ENCODE peak calls at places on chromosomes 2 and 18, in nine cellular contexts. One of them, this sample, is unnamed.

GRCh38 chr2:54560146-54560881 is 104.2 kb downstream of the SPTBN1 start:
- DNase-seq in fibroblast of pulmonary artery: peak
- DNase-seq in sigmoid colon: peak
- DNase-seq in fibroblast of lung: peak
- DNase-seq in GM10248: peak
- DNase-seq in choroid plexus epithelial cell: peak
- DNase-seq in GM23338: peak
- DNase-seq in endothelial cell: peak
- DNase-seq in pancreas: no peak
- DNase-seq in this sample: peak

GRCh38 chr18:73945130-73945792 is 202.4 kb downstream of the FBXO15 start:
- DNase-seq in endothelial cell: no peak
- DNase-seq in choroid plexus epithelial cell: no peak
- DNase-seq in GM23338: no peak
- DNase-seq in pancreas: no peak
- DNase-seq in GM10248: no peak
- DNase-seq in fibroblast of lung: peak
- DNase-seq in fibroblast of pulmonary artery: no peak
- DNase-seq in sigmoid colon: no peak
- DNase-seq in this sample: no peak

GRCh38 chr2:201507725-201508124 is 56.2 kb downstream of the STRADB start:
- DNase-seq in fibroblast of pulmonary artery: no peak
- DNase-seq in GM23338: no peak
- DNase-seq in endothelial cell: no peak
- DNase-seq in GM10248: no peak
- DNase-seq in pancreas: no peak
- DNase-seq in sigmoid colon: no peak
- DNase-seq in fibroblast of lung: no peak
- DNase-seq in choroid plexus epithelial cell: no peak
- DNase-seq in this sample: no peak

GRCh38 chr2:85790032-85790431 is 36.2 kb downstream of the ATOH8 start:
- DNase-seq in endothelial cell: no peak
- DNase-seq in choroid plexus epithelial cell: no peak
- DNase-seq in GM10248: no peak
- DNase-seq in fibroblast of pulmonary artery: no peak
- DNase-seq in GM23338: no peak
- DNase-seq in sigmoid colon: peak
- DNase-seq in fibroblast of lung: no peak
- DNase-seq in pancreas: no peak
- DNase-seq in this sample: no peak

GRCh38 chr18:9653390-9653789 is 39.0 kb upstream of the PPP4R1 start:
- DNase-seq in fibroblast of lung: no peak
- DNase-seq in sigmoid colon: peak
- DNase-seq in fibroblast of pulmonary artery: no peak
- DNase-seq in endothelial cell: no peak
- DNase-seq in GM23338: no peak
- DNase-seq in choroid plexus epithelial cell: peak
- DNase-seq in GM10248: no peak
- DNase-seq in pancreas: peak
- DNase-seq in this sample: no peak

GRCh38 chr2:28511871-28512606 is 16.2 kb downstream of the PLB1 start:
- DNase-seq in choroid plexus epithelial cell: no peak
- DNase-seq in fibroblast of lung: no peak
- DNase-seq in fibroblast of pulmonary artery: no peak
- DNase-seq in GM23338: no peak
- DNase-seq in pancreas: no peak
- DNase-seq in sigmoid colon: no peak
- DNase-seq in GM10248: no peak
- DNase-seq in endothelial cell: no peak
- DNase-seq in this sample: no peak

GRCh38 chr2:200477667-200478121 is 32.2 kb downstream of the KCTD18 start:
- DNase-seq in GM10248: no peak
- DNase-seq in sigmoid colon: peak
- DNase-seq in pancreas: no peak
- DNase-seq in fibroblast of pulmonary artery: peak
- DNase-seq in endothelial cell: no peak
- DNase-seq in fibroblast of lung: no peak
- DNase-seq in choroid plexus epithelial cell: no peak
- DNase-seq in GM23338: no peak
- DNase-seq in this sample: no peak

GRCh38 chr18:8548186-8548585 is 61.1 kb upstream of the RAB12 start:
- DNase-seq in GM10248: no peak
- DNase-seq in fibroblast of pulmonary artery: peak
- DNase-seq in GM23338: no peak
- DNase-seq in sigmoid colon: no peak
- DNase-seq in pancreas: no peak
- DNase-seq in choroid plexus epithelial cell: peak
- DNase-seq in endothelial cell: no peak
- DNase-seq in fibroblast of lung: peak
- DNase-seq in this sample: peak

GRCh38 chr18:37381554-37381953 is 184.0 kb downstream of the CELF4 start:
- DNase-seq in sigmoid colon: no peak
- DNase-seq in fibroblast of lung: no peak
- DNase-seq in endothelial cell: no peak
- DNase-seq in fibroblast of pulmonary artery: no peak
- DNase-seq in pancreas: no peak
- DNase-seq in GM10248: no peak
- DNase-seq in GM23338: peak
- DNase-seq in choroid plexus epithelial cell: no peak
- DNase-seq in this sample: no peak

GRCh38 chr2:84924173-84925106 is 19.0 kb downstream of the TMSB10 start:
- DNase-seq in fibroblast of lung: peak
- DNase-seq in sigmoid colon: peak
- DNase-seq in pancreas: no peak
- DNase-seq in GM23338: peak
- DNase-seq in fibroblast of pulmonary artery: peak
- DNase-seq in endothelial cell: peak
- DNase-seq in choroid plexus epithelial cell: peak
- DNase-seq in GM10248: no peak
- DNase-seq in this sample: peak

GRCh38 chr2:185700883-185701282 is 37.7 kb upstream of the FSIP2 start:
- DNase-seq in choroid plexus epithelial cell: no peak
- DNase-seq in pancreas: no peak
- DNase-seq in GM23338: peak
- DNase-seq in sigmoid colon: no peak
- DNase-seq in fibroblast of pulmonary artery: no peak
- DNase-seq in endothelial cell: no peak
- DNase-seq in GM10248: no peak
- DNase-seq in fibroblast of lung: no peak
- DNase-seq in this sample: no peak

GRCh38 chr2:100289020-100289419 is 33.3 kb downstream of the LONRF2 start:
- DNase-seq in endothelial cell: no peak
- DNase-seq in pancreas: no peak
- DNase-seq in sigmoid colon: no peak
- DNase-seq in choroid plexus epithelial cell: no peak
- DNase-seq in GM23338: no peak
- DNase-seq in fibroblast of lung: peak
- DNase-seq in GM10248: no peak
- DNase-seq in fibroblast of pulmonary artery: no peak
- DNase-seq in this sample: no peak

GRCh38 chr18:27787543-27787942 is 389.4 kb downstream of the CDH2 start:
- DNase-seq in GM23338: no peak
- DNase-seq in pancreas: no peak
- DNase-seq in GM10248: no peak
- DNase-seq in choroid plexus epithelial cell: no peak
- DNase-seq in sigmoid colon: no peak
- DNase-seq in fibroblast of lung: no peak
- DNase-seq in endothelial cell: no peak
- DNase-seq in fibroblast of pulmonary artery: no peak
- DNase-seq in this sample: no peak

GRCh38 chr2:233012301-233012971 is 620 bp downstream of the NGEF start:
- DNase-seq in choroid plexus epithelial cell: no peak
- DNase-seq in sigmoid colon: no peak
- DNase-seq in fibroblast of pulmonary artery: no peak
- DNase-seq in pancreas: no peak
- DNase-seq in fibroblast of lung: no peak
- DNase-seq in GM10248: no peak
- DNase-seq in endothelial cell: no peak
- DNase-seq in GM23338: no peak
- DNase-seq in this sample: no peak

GRCh38 chr2:23386422-23387220 is 1.6 kb downstream of the KLHL29 start:
- DNase-seq in fibroblast of lung: peak
- DNase-seq in fibroblast of pulmonary artery: peak
- DNase-seq in choroid plexus epithelial cell: peak
- DNase-seq in sigmoid colon: peak
- DNase-seq in GM23338: peak
- DNase-seq in endothelial cell: peak
- DNase-seq in pancreas: peak
- DNase-seq in GM10248: peak
- DNase-seq in this sample: no peak

GRCh38 chr2:177606636-177607035 is 214.1 kb downstream of the AGPS start:
- DNase-seq in GM10248: no peak
- DNase-seq in pancreas: no peak
- DNase-seq in choroid plexus epithelial cell: peak
- DNase-seq in endothelial cell: no peak
- DNase-seq in fibroblast of pulmonary artery: no peak
- DNase-seq in GM23338: peak
- DNase-seq in fibroblast of lung: peak
- DNase-seq in sigmoid colon: no peak
- DNase-seq in this sample: peak

GRCh38 chr2:225270861-225271260 is 128.6 kb upstream of the NYAP2 start:
- DNase-seq in endothelial cell: no peak
- DNase-seq in GM10248: peak
- DNase-seq in fibroblast of pulmonary artery: peak
- DNase-seq in sigmoid colon: no peak
- DNase-seq in GM23338: peak
- DNase-seq in fibroblast of lung: peak
- DNase-seq in choroid plexus epithelial cell: peak
- DNase-seq in pancreas: no peak
- DNase-seq in this sample: peak

DNA sequence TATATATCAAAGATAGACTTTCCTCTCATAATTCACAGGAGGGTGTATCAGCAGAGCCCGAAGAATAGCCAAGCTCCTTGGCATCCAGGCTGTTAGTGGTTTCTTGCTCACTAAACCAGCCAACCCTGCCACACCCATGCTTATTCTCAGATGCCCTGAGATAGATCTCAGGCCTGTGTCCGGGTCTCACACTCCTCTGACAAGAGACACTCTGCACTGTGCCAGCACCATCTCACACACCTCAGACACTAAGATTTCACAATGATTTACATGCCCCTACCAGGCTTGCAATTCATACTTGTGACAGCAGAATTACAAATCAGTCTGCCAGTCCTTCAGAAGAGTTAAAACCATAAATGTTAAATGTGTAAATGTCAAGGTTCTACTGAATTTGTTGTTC is 64.5 kb downstream of the OSBPL1A start:
- DNase-seq in GM10248: no peak
- DNase-seq in fibroblast of lung: no peak
- DNase-seq in pancreas: no peak
- DNase-seq in endothelial cell: no peak
- DNase-seq in fibroblast of pulmonary artery: no peak
- DNase-seq in GM23338: no peak
- DNase-seq in choroid plexus epithelial cell: no peak
- DNase-seq in sigmoid colon: no peak
- DNase-seq in this sample: no peak
- TF ChIP-seq CTCF in GM10248: no peak
- TF ChIP-seq CTCF in fibroblast of lung: no peak
- TF ChIP-seq CTCF in pancreas: no peak
- TF ChIP-seq CTCF in endothelial cell: no peak
- TF ChIP-seq CTCF in fibroblast of pulmonary artery: no peak
- TF ChIP-seq CTCF in GM23338: no peak
- TF ChIP-seq CTCF in choroid plexus epithelial cell: no peak
- TF ChIP-seq CTCF in sigmoid colon: no peak
- TF ChIP-seq CTCF in this sample: no peak

DNA sequence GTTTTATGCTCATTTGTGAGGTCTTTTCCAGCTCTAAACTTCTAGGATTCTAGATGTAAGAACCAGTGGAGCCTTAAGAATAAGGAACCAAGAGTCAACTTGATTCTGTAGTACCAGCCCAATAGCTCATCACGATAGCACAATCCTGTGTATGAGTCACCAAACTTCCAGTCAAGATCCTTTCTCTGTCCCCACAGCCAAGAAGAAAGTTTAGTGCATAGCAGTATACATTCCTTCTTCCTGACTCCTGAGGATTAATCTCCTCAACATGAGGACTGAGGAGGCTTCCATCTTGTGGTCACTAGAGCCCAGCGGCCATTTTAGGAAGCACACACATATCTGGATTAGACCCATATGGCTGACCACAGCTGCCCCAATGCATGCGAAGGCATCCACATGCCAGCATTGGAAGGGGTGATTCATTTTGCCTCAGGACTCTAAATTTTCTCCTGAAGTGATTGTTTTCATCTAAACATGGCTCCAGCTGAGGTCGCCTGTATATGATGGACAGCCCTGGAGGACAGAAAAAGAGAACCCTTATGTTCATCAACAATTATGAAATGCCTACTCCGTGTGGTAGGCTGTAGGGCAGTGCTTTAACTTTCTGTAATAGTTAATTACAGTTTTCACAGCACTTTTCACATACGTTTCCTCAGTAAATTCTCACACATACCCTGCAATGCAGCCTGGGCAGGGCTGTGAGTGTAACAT is 53.5 kb downstream of the RASGRP3 start:
- DNase-seq in GM10248: no peak
- DNase-seq in pancreas: no peak
- DNase-seq in fibroblast of lung: peak
- DNase-seq in GM23338: peak
- DNase-seq in choroid plexus epithelial cell: peak
- DNase-seq in endothelial cell: no peak
- DNase-seq in sigmoid colon: no peak
- DNase-seq in fibroblast of pulmonary artery: peak
- DNase-seq in this sample: peak
- TF ChIP-seq CTCF in GM10248: no peak
- TF ChIP-seq CTCF in pancreas: no peak
- TF ChIP-seq CTCF in fibroblast of lung: no peak
- TF ChIP-seq CTCF in GM23338: no peak
- TF ChIP-seq CTCF in choroid plexus epithelial cell: no peak
- TF ChIP-seq CTCF in endothelial cell: no peak
- TF ChIP-seq CTCF in sigmoid colon: no peak
- TF ChIP-seq CTCF in fibroblast of pulmonary artery: peak
- TF ChIP-seq CTCF in this sample: peak

GRCh38 chr2:229169751-229170150 is 101.3 kb downstream of the PID1 start:
- DNase-seq in choroid plexus epithelial cell: peak
- DNase-seq in fibroblast of pulmonary artery: peak
- DNase-seq in GM10248: no peak
- DNase-seq in endothelial cell: no peak
- DNase-seq in sigmoid colon: no peak
- DNase-seq in fibroblast of lung: no peak
- DNase-seq in GM23338: no peak
- DNase-seq in pancreas: no peak
- DNase-seq in this sample: peak
- TF ChIP-seq CTCF in choroid plexus epithelial cell: no peak
- TF ChIP-seq CTCF in fibroblast of pulmonary artery: no peak
- TF ChIP-seq CTCF in GM10248: no peak
- TF ChIP-seq CTCF in endothelial cell: no peak
- TF ChIP-seq CTCF in sigmoid colon: no peak
- TF ChIP-seq CTCF in fibroblast of lung: no peak
- TF ChIP-seq CTCF in GM23338: no peak
- TF ChIP-seq CTCF in pancreas: no peak
- TF ChIP-seq CTCF in this sample: no peak

DNA sequence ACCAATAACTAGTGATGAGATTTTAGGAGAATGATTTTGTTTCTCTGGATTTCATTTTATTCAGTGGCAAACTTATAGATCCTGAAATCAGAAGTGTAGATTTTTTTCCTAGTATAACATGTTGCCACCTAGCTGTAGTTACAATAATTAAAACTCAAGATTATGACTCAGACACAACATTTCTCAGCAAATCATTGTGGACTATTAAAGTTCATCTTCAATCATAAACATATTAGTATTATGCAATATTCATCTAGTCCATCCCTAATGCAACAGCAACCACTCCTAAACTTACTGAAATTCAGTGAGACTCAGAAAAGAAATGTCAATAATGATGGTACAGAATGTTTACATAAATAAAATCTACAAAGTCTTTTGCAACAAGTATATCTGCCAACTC is 51.3 kb downstream of the USP34 start:
- DNase-seq in GM10248: no peak
- DNase-seq in choroid plexus epithelial cell: no peak
- DNase-seq in sigmoid colon: no peak
- DNase-seq in fibroblast of lung: no peak
- DNase-seq in fibroblast of pulmonary artery: no peak
- DNase-seq in pancreas: no peak
- DNase-seq in endothelial cell: no peak
- DNase-seq in GM23338: no peak
- DNase-seq in this sample: peak
- TF ChIP-seq CTCF in GM10248: no peak
- TF ChIP-seq CTCF in choroid plexus epithelial cell: no peak
- TF ChIP-seq CTCF in sigmoid colon: no peak
- TF ChIP-seq CTCF in fibroblast of lung: no peak
- TF ChIP-seq CTCF in fibroblast of pulmonary artery: no peak
- TF ChIP-seq CTCF in pancreas: no peak
- TF ChIP-seq CTCF in endothelial cell: no peak
- TF ChIP-seq CTCF in GM23338: no peak
- TF ChIP-seq CTCF in this sample: peak

This sample was measured in fibroblast of villous mesenchyme.